ENCODE peak calls at places on chromosomes 3 and 15, in nine cellular contexts. K is NCI-H146, S is neuronal stem cell, M is G401, Q is HCT116, R is NCI-H1092, V is NCI-H2029, L is neural crest cell, N is NCI-H748 treated with DMSO at 0.1 percent for 48 hours. O is an unnamed sample.

GRCh38 chr3:11136116-11136515 is 18.2 kb upstream of the HRH1 start:
- DNase-seq in N (no peak), V (no peak), R (no peak), Q (no peak), K (no peak), S (no peak), L (no peak), M (no peak), O (no peak)

GRCh38 chr3:31106204-31106603 is 211.7 kb upstream of the GADL1 start:
- DNase-seq in K (peak), M (no peak), V (no peak), L (no peak), Q (no peak), S (no peak), N (no peak), R (no peak), O (no peak)

GRCh38 chr15:85614059-85614458 is 180.7 kb downstream of the KLHL25 start:
- DNase-seq in V (peak), M (no peak), L (no peak), N (no peak), S (no peak), K (no peak), R (no peak), Q (no peak), O (no peak)

GRCh38 chr3:115239717-115240116 is 92.6 kb upstream of the ZBTB20 start:
- DNase-seq in Q (peak), V (peak), L (no peak), N (peak), R (peak), S (no peak), K (peak), M (peak), O (peak)

GRCh38 chr3:8152826-8153418 is 348.7 kb upstream of the LMCD1 start:
- DNase-seq in L (no peak), Q (no peak), M (no peak), K (no peak), N (no peak), R (no peak), S (no peak), V (no peak), O (no peak)

GRCh38 chr15:31171731-31172130 is 70.2 kb upstream of the TRPM1 start:
- DNase-seq in K (no peak), N (no peak), Q (no peak), M (no peak), V (no peak), R (no peak), S (no peak), L (no peak), O (no peak)

GRCh38 chr3:10459954-10460754 is 45.2 kb downstream of the ATP2B2 start:
- DNase-seq in Q (peak), M (no peak), V (no peak), R (no peak), S (peak), L (peak), K (no peak), N (no peak), O (no peak)

GRCh38 chr3:111871809-111872623 is 13.0 kb downstream of the PHLDB2 start:
- DNase-seq in V (no peak), N (no peak), K (no peak), Q (no peak), S (no peak), L (no peak), M (no peak), R (no peak), O (no peak)

GRCh38 chr15:90362936-90363212 is 10.8 kb downstream of the ZNF774 start:
- DNase-seq in Q (no peak), K (no peak), M (no peak), L (no peak), R (no peak), S (no peak), V (no peak), N (no peak), O (no peak)

GRCh38 chr15:65344909-65345275 is 32.9 kb downstream of the IGDCC3 start:
- DNase-seq in R (no peak), K (no peak), M (no peak), L (no peak), Q (no peak), N (no peak), V (no peak), S (no peak), O (no peak)

GRCh38 chr3:61901481-61901880 is 340.1 kb downstream of the PTPRG start:
- DNase-seq in V (no peak), L (no peak), R (no peak), S (no peak), Q (no peak), N (no peak), M (peak), K (peak), O (peak)

GRCh38 chr3:48432411-48433371 is 2.8 kb upstream of the PLXNB1 start:
- DNase-seq in N (no peak), K (no peak), L (no peak), V (no peak), S (no peak), M (peak), R (no peak), Q (peak), O (no peak)

GRCh38 chr3:139935866-139936817 is 1.2 kb downstream of the CLSTN2 start:
- DNase-seq in N (no peak), M (no peak), L (peak), R (peak), Q (no peak), S (peak), V (peak), K (peak), O (no peak)

GRCh38 chr15:67564590-67565345 is 22.3 kb downstream of the MAP2K5 start:
- DNase-seq in M (no peak), S (no peak), L (no peak), R (no peak), K (no peak), Q (no peak), V (no peak), N (no peak), O (no peak)

GRCh38 chr3:56042326-56042951 is 425.8 kb downstream of the ERC2 start:
- DNase-seq in K (peak), V (no peak), S (peak), Q (no peak), N (peak), R (no peak), L (no peak), M (peak), O (peak)

GRCh38 chr15:32646304-32646703 is 4.8 kb downstream of the SCG5 start:
- DNase-seq in V (peak), M (no peak), L (no peak), S (no peak), K (peak), Q (no peak), N (peak), R (peak), O (no peak)

GRCh38 chr15:85582076-85582718 is 201.8 kb downstream of the AKAP13 start:
- DNase-seq in K (no peak), M (no peak), S (no peak), R (no peak), L (no peak), Q (no peak), V (no peak), N (no peak), O (no peak)

GRCh38 chr3:59522550-59522949 is 472.7 kb upstream of the CFAP20DC start:
- DNase-seq in K (no peak), R (no peak), N (no peak), V (no peak), Q (no peak), S (no peak), M (no peak), L (no peak), O (no peak)